ENCODE peak calls at places on chromosome 20, in seven cellular contexts. One of them, this sample, is unnamed.

GRCh38 chr20:62941792-62942191 is 3.8 kb downstream of the GID8 start:
- DNase-seq in H9: no peak
- DNase-seq in spleen: no peak
- DNase-seq in astrocyte: no peak
- DNase-seq in CD8-positive, alpha-beta memory T cell: no peak
- DNase-seq in mesendoderm: no peak
- DNase-seq in tibial artery: no peak
- DNase-seq in this sample: no peak

GRCh38 chr20:18224968-18225568 is 63.3 kb upstream of the ZNF133 start:
- DNase-seq in CD8-positive, alpha-beta memory T cell: no peak
- DNase-seq in H9: no peak
- DNase-seq in tibial artery: peak; percentile 54
- DNase-seq in astrocyte: peak; percentile 41
- DNase-seq in spleen: no peak
- DNase-seq in mesendoderm: peak; percentile 54
- DNase-seq in this sample: peak; percentile 77

GRCh38 chr20:18428490-18429173 is 38.2 kb downstream of the DZANK1 start:
- DNase-seq in astrocyte: no peak
- DNase-seq in H9: no peak
- DNase-seq in mesendoderm: no peak
- DNase-seq in CD8-positive, alpha-beta memory T cell: no peak
- DNase-seq in tibial artery: no peak
- DNase-seq in spleen: no peak
- DNase-seq in this sample: no peak

GRCh38 chr20:13786143-13786828 is 1.5 kb downstream of the NDUFAF5 start:
- DNase-seq in tibial artery: no peak
- DNase-seq in spleen: no peak
- DNase-seq in H9: no peak
- DNase-seq in astrocyte: no peak
- DNase-seq in mesendoderm: no peak
- DNase-seq in CD8-positive, alpha-beta memory T cell: no peak
- DNase-seq in this sample: no peak

GRCh38 chr20:44643596-44644383 is 7.7 kb downstream of the ADA start:
- DNase-seq in H9: peak; percentile 84
- DNase-seq in tibial artery: peak; percentile 53
- DNase-seq in spleen: peak; percentile 84
- DNase-seq in astrocyte: peak; percentile 74
- DNase-seq in mesendoderm: peak; percentile 99
- DNase-seq in CD8-positive, alpha-beta memory T cell: peak; percentile 52
- DNase-seq in this sample: peak; percentile 96

GRCh38 chr20:53865905-53866786 is 204.2 kb downstream of the BCAS1 start:
- DNase-seq in CD8-positive, alpha-beta memory T cell: no peak
- DNase-seq in spleen: no peak
- DNase-seq in astrocyte: peak; percentile 71
- DNase-seq in mesendoderm: peak; percentile 93
- DNase-seq in tibial artery: no peak
- DNase-seq in H9: peak; percentile 62
- DNase-seq in this sample: peak; percentile 82

GRCh38 chr20:53208110-53208908 is 236.2 kb downstream of the TSHZ2 start:
- DNase-seq in astrocyte: no peak
- DNase-seq in spleen: no peak
- DNase-seq in tibial artery: no peak
- DNase-seq in mesendoderm: peak; percentile 73
- DNase-seq in H9: peak; percentile 75
- DNase-seq in CD8-positive, alpha-beta memory T cell: no peak
- DNase-seq in this sample: peak; percentile 89

GRCh38 chr20:22974354-22974753 is 60.8 kb upstream of the SSTR4 start:
- DNase-seq in astrocyte: no peak
- DNase-seq in CD8-positive, alpha-beta memory T cell: no peak
- DNase-seq in spleen: no peak
- DNase-seq in tibial artery: no peak
- DNase-seq in mesendoderm: peak; percentile 55
- DNase-seq in H9: peak; percentile 50
- DNase-seq in this sample: peak; percentile 81

GRCh38 chr20:8790442-8791074 is 278.3 kb upstream of the PLCB4 start:
- DNase-seq in mesendoderm: peak; percentile 69
- DNase-seq in tibial artery: no peak
- DNase-seq in astrocyte: peak; percentile 22
- DNase-seq in H9: no peak
- DNase-seq in spleen: no peak
- DNase-seq in CD8-positive, alpha-beta memory T cell: no peak
- DNase-seq in this sample: peak; percentile 65

GRCh38 chr20:19212524-19213502 is at the start of gene SLC24A3:
- DNase-seq in H9: peak; percentile 75
- DNase-seq in astrocyte: no peak
- DNase-seq in CD8-positive, alpha-beta memory T cell: no peak
- DNase-seq in spleen: peak; percentile 92
- DNase-seq in tibial artery: peak; percentile 68
- DNase-seq in mesendoderm: peak; percentile 90
- DNase-seq in this sample: peak; percentile 93

GRCh38 chr20:21505810-21506530 is 7.9 kb downstream of the NKX2-2 start:
- DNase-seq in spleen: peak; percentile 90
- DNase-seq in tibial artery: no peak
- DNase-seq in CD8-positive, alpha-beta memory T cell: peak; percentile 49
- DNase-seq in H9: peak; percentile 73
- DNase-seq in astrocyte: peak; percentile 15
- DNase-seq in mesendoderm: peak; percentile 72
- DNase-seq in this sample: peak; percentile 90

GRCh38 chr20:12570371-12570770 is 438.4 kb upstream of the SPTLC3 start:
- DNase-seq in H9: peak; percentile 81
- DNase-seq in CD8-positive, alpha-beta memory T cell: no peak
- DNase-seq in astrocyte: no peak
- DNase-seq in mesendoderm: peak; percentile 92
- DNase-seq in spleen: no peak
- DNase-seq in tibial artery: no peak
- DNase-seq in this sample: peak; percentile 89

GRCh38 chr20:44911264-44911921 is 1.5 kb downstream of the PABPC1L start:
- DNase-seq in spleen: peak; percentile 83
- DNase-seq in tibial artery: no peak
- DNase-seq in CD8-positive, alpha-beta memory T cell: peak; percentile 14
- DNase-seq in H9: peak; percentile 91
- DNase-seq in astrocyte: no peak
- DNase-seq in mesendoderm: peak; percentile 94
- DNase-seq in this sample: peak; percentile 96

GRCh38 chr20:20498081-20498861 is 130.4 kb downstream of the INSM1 start:
- DNase-seq in CD8-positive, alpha-beta memory T cell: no peak
- DNase-seq in spleen: no peak
- DNase-seq in tibial artery: no peak
- DNase-seq in H9: no peak
- DNase-seq in mesendoderm: peak; percentile 21
- DNase-seq in astrocyte: peak; percentile 55
- DNase-seq in this sample: no peak

GRCh38 chr20:20184149-20184548 is 131.8 kb downstream of the CFAP61 start:
- DNase-seq in H9: no peak
- DNase-seq in mesendoderm: no peak
- DNase-seq in CD8-positive, alpha-beta memory T cell: no peak
- DNase-seq in spleen: no peak
- DNase-seq in tibial artery: no peak
- DNase-seq in astrocyte: no peak
- DNase-seq in this sample: no peak

GRCh38 chr20:46011631-46012482 is 3.1 kb downstream of the MMP9 start:
- DNase-seq in H9: peak; percentile 98
- DNase-seq in astrocyte: no peak
- DNase-seq in spleen: peak; percentile 94
- DNase-seq in mesendoderm: peak; percentile 95
- DNase-seq in tibial artery: no peak
- DNase-seq in CD8-positive, alpha-beta memory T cell: no peak
- DNase-seq in this sample: peak; percentile 95

GRCh38 chr20:37543828-37544227 is 16.2 kb upstream of the BLCAP start:
- DNase-seq in spleen: no peak
- DNase-seq in CD8-positive, alpha-beta memory T cell: no peak
- DNase-seq in astrocyte: no peak
- DNase-seq in tibial artery: no peak
- DNase-seq in mesendoderm: no peak
- DNase-seq in H9: peak; percentile 25
- DNase-seq in this sample: no peak

GRCh38 chr20:54086444-54087134 is 16.2 kb upstream of the BCAS1 start:
- DNase-seq in CD8-positive, alpha-beta memory T cell: no peak
- DNase-seq in tibial artery: no peak
- DNase-seq in H9: no peak
- DNase-seq in mesendoderm: no peak
- DNase-seq in astrocyte: peak; percentile 26
- DNase-seq in spleen: no peak
- DNase-seq in this sample: no peak

DNA sequence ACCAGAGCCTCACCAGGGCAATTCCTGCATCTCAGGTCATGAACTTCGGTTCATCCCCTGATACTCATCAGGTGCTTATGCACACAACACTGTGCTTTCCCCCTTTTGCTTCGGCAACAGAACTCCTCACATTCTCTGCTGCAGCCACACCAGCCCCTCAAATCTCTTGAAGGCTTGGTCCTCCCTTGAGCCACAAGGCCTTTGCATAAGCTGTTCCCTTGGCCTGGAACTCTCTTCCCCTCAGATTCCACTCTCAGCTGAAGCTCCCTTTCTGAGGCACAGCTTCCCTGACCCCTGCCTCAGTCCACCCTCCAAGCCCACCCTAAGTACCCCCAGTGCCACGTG is 76.4 kb downstream of the NOL4L start:
- DNase-seq in CD8-positive, alpha-beta memory T cell: no peak
- DNase-seq in tibial artery: no peak
- DNase-seq in astrocyte: no peak
- DNase-seq in H9: peak; percentile 15
- DNase-seq in mesendoderm: no peak
- DNase-seq in spleen: no peak
- DNase-seq in this sample: peak; percentile 42
- H3K27ac ChIP-seq in CD8-positive, alpha-beta memory T cell: no peak overlapping the region
- H3K27ac ChIP-seq in tibial artery: no peak overlapping the region
- H3K27ac ChIP-seq in astrocyte: no peak overlapping the region
- H3K27ac ChIP-seq in H9: no peak overlapping the region
- H3K27ac ChIP-seq in mesendoderm: no peak overlapping the region
- H3K27ac ChIP-seq in spleen: no peak overlapping the region
- H3K27ac ChIP-seq in this sample: no peak overlapping the region

GRCh38 chr20:64075556-64075955 is 3.8 kb downstream of the RGS19 start:
- DNase-seq in CD8-positive, alpha-beta memory T cell: no peak
- DNase-seq in spleen: no peak
- DNase-seq in mesendoderm: no peak
- DNase-seq in tibial artery: no peak
- DNase-seq in H9: no peak
- DNase-seq in astrocyte: no peak
- DNase-seq in this sample: no peak

GRCh38 chr20:64074184-64074789 is 5.0 kb downstream of the RGS19 start:
- DNase-seq in tibial artery: no peak
- DNase-seq in H9: no peak
- DNase-seq in CD8-positive, alpha-beta memory T cell: no peak
- DNase-seq in mesendoderm: no peak
- DNase-seq in astrocyte: no peak
- DNase-seq in spleen: no peak
- DNase-seq in this sample: no peak

GRCh38 chr20:64073476-64074183 is 5.7 kb downstream of the RGS19 start:
- DNase-seq in CD8-positive, alpha-beta memory T cell: no peak
- DNase-seq in tibial artery: no peak
- DNase-seq in spleen: no peak
- DNase-seq in H9: no peak
- DNase-seq in astrocyte: no peak
- DNase-seq in mesendoderm: no peak
- DNase-seq in this sample: no peak

GRCh38 chr20:64076061-64076997 is 3.0 kb downstream of the RGS19 start:
- DNase-seq in H9: no peak
- DNase-seq in spleen: peak; percentile 87
- DNase-seq in astrocyte: no peak
- DNase-seq in mesendoderm: no peak
- DNase-seq in CD8-positive, alpha-beta memory T cell: no peak
- DNase-seq in tibial artery: no peak
- DNase-seq in this sample: no peak

GRCh38 chr20:64074963-64075362 is 4.4 kb downstream of the RGS19 start:
- DNase-seq in tibial artery: no peak
- DNase-seq in CD8-positive, alpha-beta memory T cell: no peak
- DNase-seq in spleen: no peak
- DNase-seq in H9: no peak
- DNase-seq in astrocyte: no peak
- DNase-seq in mesendoderm: no peak
- DNase-seq in this sample: no peak
- H3K4me1 ChIP-seq in tibial artery: peaks cover 32% of the 10 kb centered on the region
- H3K4me1 ChIP-seq in CD8-positive, alpha-beta memory T cell: peaks cover 22% of the 10 kb centered on the region
- H3K4me1 ChIP-seq in spleen: peaks cover 24% of the 10 kb centered on the region
- H3K4me1 ChIP-seq in H9: no peaks in the 10 kb centered on the region
- H3K4me1 ChIP-seq in astrocyte: peaks cover 8% of the 10 kb centered on the region
- H3K4me1 ChIP-seq in mesendoderm: no peaks in the 10 kb centered on the region
- H3K4me1 ChIP-seq in this sample: no peaks in the 10 kb centered on the region

GRCh38 chr20:2086980-2087377 is 14.6 kb upstream of the STK35 start:
- DNase-seq in spleen: no peak
- DNase-seq in tibial artery: no peak
- DNase-seq in CD8-positive, alpha-beta memory T cell: no peak
- DNase-seq in astrocyte: no peak
- DNase-seq in mesendoderm: no peak
- DNase-seq in H9: no peak
- DNase-seq in this sample: no peak

GRCh38 chr20:2086177-2086979 is 15.2 kb upstream of the STK35 start:
- DNase-seq in tibial artery: no peak
- DNase-seq in CD8-positive, alpha-beta memory T cell: no peak
- DNase-seq in spleen: no peak
- DNase-seq in H9: no peak
- DNase-seq in astrocyte: no peak
- DNase-seq in mesendoderm: no peak
- DNase-seq in this sample: no peak

GRCh38 chr20:2089447-2089846 is 12.2 kb upstream of the STK35 start:
- DNase-seq in spleen: no peak
- DNase-seq in mesendoderm: no peak
- DNase-seq in astrocyte: no peak
- DNase-seq in CD8-positive, alpha-beta memory T cell: no peak
- DNase-seq in H9: no peak
- DNase-seq in tibial artery: no peak
- DNase-seq in this sample: peak; percentile 59

GRCh38 chr20:2084703-2085102 is 16.9 kb upstream of the STK35 start:
- DNase-seq in CD8-positive, alpha-beta memory T cell: no peak
- DNase-seq in astrocyte: no peak
- DNase-seq in mesendoderm: no peak
- DNase-seq in tibial artery: no peak
- DNase-seq in H9: no peak
- DNase-seq in spleen: no peak
- DNase-seq in this sample: no peak

GRCh38 chr20:2088904-2089303 is 12.7 kb upstream of the STK35 start:
- DNase-seq in CD8-positive, alpha-beta memory T cell: no peak
- DNase-seq in H9: no peak
- DNase-seq in spleen: no peak
- DNase-seq in mesendoderm: no peak
- DNase-seq in tibial artery: no peak
- DNase-seq in astrocyte: no peak
- DNase-seq in this sample: peak; percentile 57
- H3K27ac ChIP-seq in CD8-positive, alpha-beta memory T cell: no peak overlapping the region
- H3K27ac ChIP-seq in H9: no peak overlapping the region
- H3K27ac ChIP-seq in spleen: no peak overlapping the region
- H3K27ac ChIP-seq in mesendoderm: no peak overlapping the region
- H3K27ac ChIP-seq in tibial artery: no peak overlapping the region
- H3K27ac ChIP-seq in astrocyte: no peak overlapping the region
- H3K27ac ChIP-seq in this sample: no peak overlapping the region

GRCh38 chr20:31705191-31705590 is 17.5 kb downstream of the BCL2L1 start:
- DNase-seq in tibial artery: no peak
- DNase-seq in CD8-positive, alpha-beta memory T cell: no peak
- DNase-seq in astrocyte: no peak
- DNase-seq in H9: no peak
- DNase-seq in mesendoderm: no peak
- DNase-seq in spleen: no peak
- DNase-seq in this sample: no peak
- H3K4me1 ChIP-seq in tibial artery: peaks cover 76% of the 10 kb centered on the region
- H3K4me1 ChIP-seq in CD8-positive, alpha-beta memory T cell: peaks cover 36% of the 10 kb centered on the region
- H3K4me1 ChIP-seq in astrocyte: peaks cover 18% of the 10 kb centered on the region
- H3K4me1 ChIP-seq in H9: no peaks in the 10 kb centered on the region
- H3K4me1 ChIP-seq in mesendoderm: no peaks in the 10 kb centered on the region
- H3K4me1 ChIP-seq in spleen: peaks cover 10% of the 10 kb centered on the region
- H3K4me1 ChIP-seq in this sample: peaks cover 11% of the 10 kb centered on the region

This sample was measured in endodermal cell.